ENCODE peak calls at places on chromosomes 5 and 9, in eight cellular contexts. H is SJSA1; N is astrocyte; E is HTR-8/SVneo; F is A549; X is MCF 10A; K is CD8-positive, alpha-beta memory T cell; W is posterior vena cava. L is an unnamed sample.

GRCh38 chr9:14347408-14348224 is 33.7 kb upstream of the NFIB start:
- DNase-seq in H (no peak), N (no peak), E (no peak), F (peak), X (peak), K (no peak), W (peak), L (no peak)

GRCh38 chr5:90488791-90489190 is 14.1 kb downstream of the POLR3G start:
- DNase-seq in H (no peak), N (peak), E (no peak), F (no peak), X (no peak), K (no peak), W (no peak), L (no peak)

GRCh38 chr5:168227973-168228615 is 63.4 kb upstream of the WWC1 start:
- DNase-seq in H (no peak), N (peak), E (no peak), F (no peak), X (peak), K (no peak), W (no peak), L (no peak)

GRCh38 chr9:113857875-113858274 is 18.2 kb upstream of the ZNF618 start:
- DNase-seq in H (no peak), N (peak), E (no peak), F (no peak), X (no peak), K (no peak), W (no peak), L (no peak)

GRCh38 chr5:134268019-134268601 is 42.2 kb upstream of the PPP2CA start:
- DNase-seq in H (no peak), N (no peak), E (no peak), F (no peak), X (no peak), K (no peak), W (no peak), L (no peak)

GRCh38 chr5:88602584-88602983 is 280.4 kb downstream of the MEF2C start:
- DNase-seq in H (no peak), N (no peak), E (no peak), F (no peak), X (peak), K (no peak), W (no peak), L (no peak)

GRCh38 chr9:81211741-81212140 is 477.6 kb downstream of the TLE1 start:
- DNase-seq in H (no peak), N (no peak), E (no peak), F (no peak), X (no peak), K (no peak), W (no peak), L (no peak)

GRCh38 chr5:132019857-132020555 is 8.5 kb upstream of the ACSL6 start:
- DNase-seq in H (no peak), N (no peak), E (no peak), F (no peak), X (no peak), K (peak), W (no peak), L (no peak)

GRCh38 chr5:33743089-33743488 is 148.7 kb downstream of the ADAMTS12 start:
- DNase-seq in H (no peak), N (no peak), E (no peak), F (no peak), X (no peak), K (no peak), W (no peak), L (no peak)

L was measured in NCI-H460.